ENCODE peak calls at places on chromosome 4, in four cellular contexts. C, I, J and B are unnamed samples.

GRCh38 chr4:150723727-150724411 is 141.9 kb downstream of the MAB21L2 start:
- DNase-seq in J (no peak), C (no peak), I (no peak), B (no peak)

GRCh38 chr4:88008624-88009235 is 1.3 kb downstream of the PKD2 start:
- DNase-seq in C (no peak), J (no peak), I (no peak), B (no peak)

GRCh38 chr4:154082760-154083530 is 294.1 kb upstream of the SFRP2 start:
- DNase-seq in C (no peak), J (peak), I (no peak), B (no peak)

GRCh38 chr4:67727124-67727850 is 26.3 kb upstream of the UBA6 start:
- DNase-seq in J (no peak), C (no peak), I (no peak), B (peak)

GRCh38 chr4:13322681-13323101 is 161.4 kb downstream of the RAB28 start:
- DNase-seq in J (no peak), C (no peak), I (no peak), B (no peak)

GRCh38 chr4:87835192-87835591 is 2.4 kb downstream of the MEPE start:
- DNase-seq in C (no peak), I (no peak), J (no peak), B (no peak)

GRCh38 chr4:19580090-19580489 is 671.6 kb upstream of the SLIT2 start:
- DNase-seq in I (no peak), C (no peak), J (no peak), B (no peak)

GRCh38 chr4:80911458-80911857 is 119.0 kb upstream of the BMP3 start:
- DNase-seq in I (no peak), J (no peak), C (no peak), B (no peak)

GRCh38 chr4:76357981-76358380 is 51.4 kb downstream of the STBD1 start:
- DNase-seq in I (no peak), J (no peak), C (no peak), B (no peak)

GRCh38 chr4:1746265-1746691 is 25.0 kb downstream of the TACC3 start:
- DNase-seq in I (no peak), C (peak), J (peak), B (peak)
- TF ChIP-seq CHD4 in I (no peak), C (no peak), J (no peak), B (no peak)

DNA sequence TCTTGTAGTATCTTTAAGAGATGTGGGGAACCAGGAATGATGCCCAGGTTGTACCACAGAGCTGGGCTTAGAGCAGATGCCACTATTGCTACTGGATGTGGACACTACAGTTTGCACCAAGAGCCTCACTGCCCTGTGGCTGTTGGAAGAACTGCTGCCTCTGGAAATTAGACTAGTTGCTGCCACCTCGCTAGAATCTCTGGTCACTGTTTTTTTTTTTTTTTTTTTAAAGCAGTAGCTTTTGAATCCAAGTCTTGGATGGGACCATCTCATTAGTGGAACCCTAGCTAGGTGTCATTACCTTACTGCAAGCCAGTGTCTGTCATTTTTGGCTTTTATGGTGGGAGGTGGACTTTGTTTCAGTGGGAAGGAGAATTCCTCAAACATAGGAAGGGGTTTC is 105.5 kb downstream of the ARHGAP10 start:
- DNase-seq in I (no peak), C (peak), J (no peak), B (peak)
- TF ChIP-seq CHD4 in I (no peak), C (no peak), J (no peak), B (no peak)

DNA sequence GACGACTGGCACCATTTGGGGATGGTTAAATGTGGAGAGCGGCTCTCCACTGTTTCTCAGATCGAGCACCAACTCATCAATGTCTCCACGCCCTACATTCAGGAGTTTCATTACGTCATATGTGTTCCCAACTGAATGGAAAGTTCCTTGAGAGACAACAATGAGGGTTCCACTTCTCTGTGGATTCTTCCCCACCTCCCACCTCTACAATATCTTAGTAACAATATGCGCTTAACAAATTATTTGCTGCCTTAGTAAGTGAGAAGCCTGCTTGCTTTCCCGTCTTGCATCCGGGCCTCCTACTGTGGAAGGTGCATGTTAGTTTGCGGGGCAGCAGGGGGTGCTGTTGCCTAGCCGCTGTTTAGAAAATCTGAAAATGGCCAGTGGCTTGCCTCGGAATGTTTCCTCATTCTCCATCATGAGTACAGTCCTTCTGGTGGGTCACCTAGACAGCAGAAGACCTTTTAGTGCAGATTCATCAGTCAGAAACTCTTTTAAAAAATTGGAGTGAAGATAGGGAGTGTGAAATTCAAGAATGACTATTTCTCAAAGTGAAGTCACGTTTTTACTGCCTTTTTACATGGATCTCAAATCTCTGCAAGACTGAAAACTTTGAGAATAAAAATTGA is 55.7 kb downstream of the PHOX2B start:
- DNase-seq in J (peak), I (no peak), C (peak), B (peak)
- TF ChIP-seq CHD4 in J (no peak), I (no peak), C (no peak), B (no peak)

GRCh38 chr4:74768857-74769525 is 25.3 kb downstream of the BTC start:
- DNase-seq in J (no peak), I (no peak), C (peak), B (peak)
- TF ChIP-seq CHD4 in J (no peak), I (no peak), C (no peak), B (no peak)